ENCODE peak calls at places on chromosomes 7 and 10, in five cellular contexts. E is LNCaP clone FGC; S is fibroblast of the aortic adventitia; T is GM10248; H is stimulated activated naive B cell treated with anti-CD40 and anti-IgM and Interleukin-4, amounts not matched to agents 10 μg/mL and 1 μg/mL and 100 μg/mL, for 72 hours. D is an unnamed sample.
A peak's percentile ranks its signal among the peaks of the same experiment; 100 is the strongest.

GRCh38 chr10:76117949-76118348 is 686.5 kb downstream of the LRMDA start:
- DNase-seq in E (no peak), H (no peak), S (peak; percentile 19), T (no peak), D (no peak)

GRCh38 chr7:74126220-74126880 is 42.7 kb downstream of the LIMK1 start:
- DNase-seq in T (no peak), E (no peak), H (no peak), S (no peak), D (no peak)

GRCh38 chr10:113980408-113981087 is 63.1 kb upstream of the ADRB1 start:
- DNase-seq in T (no peak), S (no peak), H (no peak), E (no peak), D (no peak)

GRCh38 chr7:112484671-112485097 is 3.9 kb downstream of the LSMEM1 start:
- DNase-seq in H (no peak), E (no peak), S (peak; percentile 84), T (no peak), D (peak; percentile 80)

GRCh38 chr7:35749548-35749947 is 51.3 kb upstream of the SEPTIN7 start:
- DNase-seq in T (no peak), E (no peak), S (peak; percentile 86), H (no peak), D (no peak)

GRCh38 chr7:31633894-31634494 is 53.0 kb upstream of the PPP1R17 start:
- DNase-seq in S (peak; percentile 62), H (no peak), E (peak; percentile 28), T (peak; percentile 22), D (no peak)

GRCh38 chr7:106101726-106102125 is 10.4 kb downstream of the SYPL1 start:
- DNase-seq in T (no peak), H (no peak), S (no peak), E (no peak), D (no peak)

GRCh38 chr7:107742678-107743566 is 1.0 kb upstream of the CBLL1 start:
- DNase-seq in H (no peak), E (no peak), T (peak; percentile 46), S (no peak), D (peak; percentile 72)

GRCh38 chr10:86349940-86350630 is 16.5 kb downstream of the GRID1 start:
- DNase-seq in E (no peak), S (no peak), T (no peak), H (no peak), D (peak; percentile 21)

GRCh38 chr7:50418934-50419333 is 31.2 kb downstream of the FIGNL1 start:
- DNase-seq in E (no peak), H (no peak), S (no peak), T (no peak), D (no peak)

GRCh38 chr7:94001396-94001795 is 2.8 kb downstream of the BET1 start:
- DNase-seq in H (no peak), S (no peak), T (no peak), E (no peak), D (no peak)

GRCh38 chr7:50409856-50410468 is 40.2 kb downstream of the FIGNL1 start:
- DNase-seq in S (no peak), E (no peak), H (peak; percentile 79), T (peak; percentile 58), D (no peak)

GRCh38 chr10:80588506-80589020 is 50.9 kb downstream of the SH2D4B start:
- DNase-seq in T (no peak), S (no peak), H (no peak), E (no peak), D (no peak)

GRCh38 chr10:121696854-121697253 is 98.6 kb upstream of the FGFR2 start:
- DNase-seq in E (no peak), H (no peak), T (peak; percentile 25), S (no peak), D (no peak)

GRCh38 chr10:132855889-132856288 is 69.9 kb upstream of the NKX6-2 start:
- DNase-seq in E (no peak), H (no peak), S (no peak), T (no peak), D (peak; percentile 21)

GRCh38 chr7:38374507-38374906 is 101.1 kb upstream of the TARP start:
- DNase-seq in T (peak; percentile 61), E (no peak), S (peak; percentile 48), H (no peak), D (no peak)

GRCh38 chr7:93245525-93246432 is 13.6 kb downstream of the VPS50 start:
- DNase-seq in H (no peak), E (no peak), S (peak; percentile 69), T (no peak), D (no peak)

GRCh38 chr7:106065560-106066500 is 46.3 kb downstream of the SYPL1 start:
- DNase-seq in S (no peak), T (no peak), E (no peak), H (no peak), D (no peak)

GRCh38 chr10:124075116-124075955 is 18.1 kb downstream of the CHST15 start:
- DNase-seq in H (no peak), S (no peak), E (no peak), T (no peak), D (no peak)

GRCh38 chr10:129101232-129101980 is 365.6 kb upstream of the MGMT start:
- DNase-seq in H (no peak), T (no peak), E (no peak), S (no peak), D (no peak)

GRCh38 chr10:68559251-68559650 is 886 bp upstream of the TET1 start:
- DNase-seq in E (no peak), T (no peak), H (no peak), S (no peak), D (no peak)

GRCh38 chr7:32250494-32251260 is 180.5 kb upstream of the PDE1C start:
- DNase-seq in E (no peak), T (no peak), S (no peak), H (no peak), D (no peak)

GRCh38 chr10:6678211-6678803 is 98.2 kb upstream of the PRKCQ start:
- DNase-seq in E (no peak), H (peak; percentile 16), S (peak; percentile 40), T (peak; percentile 27), D (peak; percentile 50)

GRCh38 chr7:115357213-115357999 is 435.5 kb downstream of the MDFIC start:
- DNase-seq in H (no peak), T (no peak), S (peak; percentile 44), E (no peak), D (no peak)

GRCh38 chr10:60044221-60044620 is 137.9 kb upstream of the CCDC6 start:
- DNase-seq in H (no peak), T (no peak), E (no peak), S (peak; percentile 65), D (no peak)

GRCh38 chr10:60731134-60731883 is 47.0 kb upstream of the CDK1 start:
- DNase-seq in S (no peak), E (no peak), T (peak; percentile 52), H (no peak), D (no peak)

GRCh38 chr7:151601521-151602305 is 82.0 kb upstream of the RHEB start:
- DNase-seq in T (no peak), E (no peak), H (no peak), S (no peak), D (no peak)

GRCh38 chr10:96833220-96834001 is 1.3 kb downstream of the LCOR start:
- DNase-seq in T (peak; percentile 30), E (no peak), S (peak; percentile 27), H (no peak), D (peak; percentile 55)

GRCh38 chr7:81233208-81233940 is 314.5 kb upstream of the SEMA3C start:
- DNase-seq in E (no peak), T (no peak), H (no peak), S (peak; percentile 19), D (no peak)

GRCh38 chr7:108157606-108158330 is 27.6 kb upstream of the LAMB4 start:
- DNase-seq in H (no peak), E (no peak), S (no peak), T (no peak), D (no peak)

GRCh38 chr10:102007802-102008201 is 48.2 kb downstream of the ARMH3 start:
- DNase-seq in S (no peak), E (no peak), T (no peak), H (peak; percentile 29), D (no peak)

GRCh38 chr10:123666318-123667291 is at the start of gene GPR26:
- DNase-seq in S (no peak), T (no peak), E (no peak), H (no peak), D (no peak)

GRCh38 chr10:99339077-99339476 is 9.9 kb downstream of the CNNM1 start:
- DNase-seq in S (no peak), E (peak; percentile 84), T (no peak), H (no peak), D (no peak)

GRCh38 chr10:4391683-4392082 is 434.3 kb upstream of the AKR1E2 start:
- DNase-seq in E (no peak), T (no peak), H (no peak), S (no peak), D (no peak)

GRCh38 chr10:114652402-114653368 is 5.4 kb downstream of the ABLIM1 start:
- DNase-seq in H (no peak), E (no peak), T (no peak), S (no peak), D (no peak)

GRCh38 chr7:73303546-73303945 is 5.1 kb downstream of the NSUN5 start:
- DNase-seq in E (no peak), T (no peak), H (no peak), S (no peak), D (no peak)

D was measured in aorta.